ENCODE peak calls at places on chromosomes 6 and 20, in ten cellular contexts. One of them, this sample, is unnamed.

GRCh38 chr6:152002306-152002705 is 194.8 kb downstream of the ESR1 start:
- DNase-seq in MCF 10A: no peak
- DNase-seq in lung: no peak
- DNase-seq in RWPE1: no peak
- DNase-seq in left ventricle myocardium superior: no peak
- DNase-seq in hypothalamus: no peak
- DNase-seq in activated naive CD4-positive, alpha-beta T cell: no peak
- DNase-seq in fibroblast of mammary gland: no peak
- DNase-seq in SK-N-SH: no peak
- DNase-seq in DMS153: no peak
- DNase-seq in this sample: no peak

GRCh38 chr6:16344756-16345155 is 106.4 kb downstream of the GMPR start:
- DNase-seq in activated naive CD4-positive, alpha-beta T cell: no peak
- DNase-seq in lung: no peak
- DNase-seq in MCF 10A: no peak
- DNase-seq in hypothalamus: no peak
- DNase-seq in SK-N-SH: no peak
- DNase-seq in RWPE1: no peak
- DNase-seq in DMS153: no peak
- DNase-seq in fibroblast of mammary gland: peak
- DNase-seq in left ventricle myocardium superior: no peak
- DNase-seq in this sample: peak

GRCh38 chr6:95581073-95581472 is 3.7 kb downstream of the MANEA start:
- DNase-seq in RWPE1: no peak
- DNase-seq in activated naive CD4-positive, alpha-beta T cell: no peak
- DNase-seq in left ventricle myocardium superior: no peak
- DNase-seq in SK-N-SH: peak
- DNase-seq in hypothalamus: no peak
- DNase-seq in DMS153: no peak
- DNase-seq in lung: no peak
- DNase-seq in fibroblast of mammary gland: peak
- DNase-seq in MCF 10A: no peak
- DNase-seq in this sample: no peak

GRCh38 chr6:65623569-65623968 is 83.5 kb downstream of the EYS start:
- DNase-seq in DMS153: no peak
- DNase-seq in fibroblast of mammary gland: no peak
- DNase-seq in SK-N-SH: no peak
- DNase-seq in hypothalamus: no peak
- DNase-seq in MCF 10A: peak
- DNase-seq in RWPE1: no peak
- DNase-seq in left ventricle myocardium superior: no peak
- DNase-seq in lung: no peak
- DNase-seq in activated naive CD4-positive, alpha-beta T cell: no peak
- DNase-seq in this sample: no peak

GRCh38 chr6:17167327-17167979 is 65.6 kb downstream of the STMND1 start:
- DNase-seq in fibroblast of mammary gland: peak
- DNase-seq in DMS153: no peak
- DNase-seq in left ventricle myocardium superior: peak
- DNase-seq in SK-N-SH: peak
- DNase-seq in lung: peak
- DNase-seq in MCF 10A: peak
- DNase-seq in hypothalamus: no peak
- DNase-seq in RWPE1: peak
- DNase-seq in activated naive CD4-positive, alpha-beta T cell: no peak
- DNase-seq in this sample: no peak

GRCh38 chr6:18147160-18147559 is 7.7 kb downstream of the TPMT start:
- DNase-seq in left ventricle myocardium superior: no peak
- DNase-seq in MCF 10A: no peak
- DNase-seq in activated naive CD4-positive, alpha-beta T cell: no peak
- DNase-seq in lung: no peak
- DNase-seq in fibroblast of mammary gland: peak
- DNase-seq in SK-N-SH: no peak
- DNase-seq in DMS153: no peak
- DNase-seq in hypothalamus: no peak
- DNase-seq in RWPE1: peak
- DNase-seq in this sample: no peak

GRCh38 chr20:58395604-58396003 is 6.6 kb downstream of the VAPB start:
- DNase-seq in lung: no peak
- DNase-seq in DMS153: no peak
- DNase-seq in MCF 10A: no peak
- DNase-seq in activated naive CD4-positive, alpha-beta T cell: no peak
- DNase-seq in fibroblast of mammary gland: no peak
- DNase-seq in left ventricle myocardium superior: no peak
- DNase-seq in RWPE1: no peak
- DNase-seq in SK-N-SH: no peak
- DNase-seq in hypothalamus: no peak
- DNase-seq in this sample: no peak

GRCh38 chr20:11676618-11677289 is 240.9 kb upstream of the BTBD3 start:
- DNase-seq in RWPE1: peak
- DNase-seq in DMS153: peak
- DNase-seq in MCF 10A: peak
- DNase-seq in fibroblast of mammary gland: peak
- DNase-seq in lung: peak
- DNase-seq in activated naive CD4-positive, alpha-beta T cell: no peak
- DNase-seq in hypothalamus: peak
- DNase-seq in SK-N-SH: peak
- DNase-seq in left ventricle myocardium superior: no peak
- DNase-seq in this sample: peak

GRCh38 chr20:51533291-51534172 is 9.0 kb downstream of the NFATC2 start:
- DNase-seq in lung: no peak
- DNase-seq in RWPE1: peak
- DNase-seq in DMS153: no peak
- DNase-seq in fibroblast of mammary gland: peak
- DNase-seq in activated naive CD4-positive, alpha-beta T cell: no peak
- DNase-seq in hypothalamus: no peak
- DNase-seq in MCF 10A: no peak
- DNase-seq in SK-N-SH: no peak
- DNase-seq in left ventricle myocardium superior: no peak
- DNase-seq in this sample: no peak

GRCh38 chr6:168012431-168013249 is 15.2 kb downstream of the KIF25 start:
- DNase-seq in RWPE1: no peak
- DNase-seq in fibroblast of mammary gland: no peak
- DNase-seq in hypothalamus: no peak
- DNase-seq in MCF 10A: no peak
- DNase-seq in activated naive CD4-positive, alpha-beta T cell: no peak
- DNase-seq in DMS153: no peak
- DNase-seq in left ventricle myocardium superior: no peak
- DNase-seq in SK-N-SH: no peak
- DNase-seq in lung: no peak
- DNase-seq in this sample: no peak

GRCh38 chr6:30960907-30961673 is 20.3 kb downstream of the MUCL3 start:
- DNase-seq in activated naive CD4-positive, alpha-beta T cell: no peak
- DNase-seq in MCF 10A: no peak
- DNase-seq in RWPE1: no peak
- DNase-seq in fibroblast of mammary gland: no peak
- DNase-seq in SK-N-SH: no peak
- DNase-seq in DMS153: no peak
- DNase-seq in lung: peak
- DNase-seq in left ventricle myocardium superior: no peak
- DNase-seq in hypothalamus: no peak
- DNase-seq in this sample: no peak

GRCh38 chr6:130485870-130486269 is 120.1 kb downstream of the TMEM200A start:
- DNase-seq in MCF 10A: no peak
- DNase-seq in RWPE1: no peak
- DNase-seq in fibroblast of mammary gland: no peak
- DNase-seq in left ventricle myocardium superior: no peak
- DNase-seq in SK-N-SH: no peak
- DNase-seq in lung: no peak
- DNase-seq in hypothalamus: no peak
- DNase-seq in DMS153: no peak
- DNase-seq in activated naive CD4-positive, alpha-beta T cell: no peak
- DNase-seq in this sample: no peak

GRCh38 chr6:13013681-13014550 is 297.3 kb downstream of the PHACTR1 start:
- DNase-seq in left ventricle myocardium superior: peak
- DNase-seq in fibroblast of mammary gland: no peak
- DNase-seq in hypothalamus: no peak
- DNase-seq in MCF 10A: no peak
- DNase-seq in RWPE1: no peak
- DNase-seq in lung: no peak
- DNase-seq in activated naive CD4-positive, alpha-beta T cell: no peak
- DNase-seq in SK-N-SH: peak
- DNase-seq in DMS153: no peak
- DNase-seq in this sample: no peak

GRCh38 chr6:88910922-88911778 is 52.3 kb downstream of the RNGTT start:
- DNase-seq in left ventricle myocardium superior: no peak
- DNase-seq in lung: no peak
- DNase-seq in fibroblast of mammary gland: no peak
- DNase-seq in hypothalamus: no peak
- DNase-seq in DMS153: peak
- DNase-seq in SK-N-SH: no peak
- DNase-seq in activated naive CD4-positive, alpha-beta T cell: no peak
- DNase-seq in MCF 10A: no peak
- DNase-seq in RWPE1: no peak
- DNase-seq in this sample: no peak

GRCh38 chr20:19735446-19735845 is 22.6 kb upstream of the RIN2 start:
- DNase-seq in fibroblast of mammary gland: peak
- DNase-seq in RWPE1: peak
- DNase-seq in hypothalamus: no peak
- DNase-seq in left ventricle myocardium superior: peak
- DNase-seq in MCF 10A: peak
- DNase-seq in lung: peak
- DNase-seq in activated naive CD4-positive, alpha-beta T cell: no peak
- DNase-seq in DMS153: peak
- DNase-seq in SK-N-SH: peak
- DNase-seq in this sample: peak

GRCh38 chr6:161917645-161918044 is 643.8 kb upstream of the AGPAT4 start:
- DNase-seq in fibroblast of mammary gland: peak
- DNase-seq in left ventricle myocardium superior: no peak
- DNase-seq in MCF 10A: peak
- DNase-seq in DMS153: no peak
- DNase-seq in RWPE1: no peak
- DNase-seq in hypothalamus: no peak
- DNase-seq in lung: no peak
- DNase-seq in activated naive CD4-positive, alpha-beta T cell: no peak
- DNase-seq in SK-N-SH: no peak
- DNase-seq in this sample: no peak

GRCh38 chr6:112222111-112222726 is 32.1 kb downstream of the LAMA4 start:
- DNase-seq in SK-N-SH: no peak
- DNase-seq in DMS153: no peak
- DNase-seq in MCF 10A: peak
- DNase-seq in activated naive CD4-positive, alpha-beta T cell: no peak
- DNase-seq in hypothalamus: no peak
- DNase-seq in fibroblast of mammary gland: peak
- DNase-seq in lung: no peak
- DNase-seq in RWPE1: no peak
- DNase-seq in left ventricle myocardium superior: no peak
- DNase-seq in this sample: peak

GRCh38 chr20:846894-847278 is 13.4 kb downstream of the FAM110A start:
- DNase-seq in DMS153: no peak
- DNase-seq in fibroblast of mammary gland: no peak
- DNase-seq in MCF 10A: no peak
- DNase-seq in hypothalamus: no peak
- DNase-seq in RWPE1: no peak
- DNase-seq in left ventricle myocardium superior: no peak
- DNase-seq in activated naive CD4-positive, alpha-beta T cell: peak
- DNase-seq in lung: no peak
- DNase-seq in SK-N-SH: no peak
- DNase-seq in this sample: no peak

GRCh38 chr20:36826556-36827244 is 49.2 kb upstream of the TLDC2 start:
- DNase-seq in hypothalamus: no peak
- DNase-seq in fibroblast of mammary gland: no peak
- DNase-seq in RWPE1: no peak
- DNase-seq in SK-N-SH: no peak
- DNase-seq in lung: no peak
- DNase-seq in DMS153: no peak
- DNase-seq in left ventricle myocardium superior: no peak
- DNase-seq in MCF 10A: no peak
- DNase-seq in activated naive CD4-positive, alpha-beta T cell: no peak
- DNase-seq in this sample: no peak

GRCh38 chr6:151179321-151179720 is 60.4 kb upstream of the AKAP12 start:
- DNase-seq in RWPE1: peak
- DNase-seq in activated naive CD4-positive, alpha-beta T cell: no peak
- DNase-seq in SK-N-SH: no peak
- DNase-seq in fibroblast of mammary gland: peak
- DNase-seq in hypothalamus: no peak
- DNase-seq in DMS153: no peak
- DNase-seq in MCF 10A: peak
- DNase-seq in left ventricle myocardium superior: no peak
- DNase-seq in lung: no peak
- DNase-seq in this sample: peak

GRCh38 chr6:73803562-73804221 is 107.7 kb downstream of the CD109 start:
- DNase-seq in lung: no peak
- DNase-seq in hypothalamus: no peak
- DNase-seq in SK-N-SH: peak
- DNase-seq in activated naive CD4-positive, alpha-beta T cell: no peak
- DNase-seq in fibroblast of mammary gland: peak
- DNase-seq in MCF 10A: peak
- DNase-seq in RWPE1: peak
- DNase-seq in DMS153: peak
- DNase-seq in left ventricle myocardium superior: peak
- DNase-seq in this sample: peak

This sample was measured in GM04504.